ENCODE peak calls at places on chromosomes 7 and 10, in six cellular contexts. One of them, this sample, is unnamed.

GRCh38 chr7:22251284-22251683 is 105.7 kb downstream of the RAPGEF5 start:
- DNase-seq in activated naive CD4-positive, alpha-beta T cell: no peak
- DNase-seq in activated gamma-delta T cell: no peak
- DNase-seq in stimulated activated CD4-positive, alpha-beta T cell treated with anti-CD3 and anti-CD28 coated beads, Interleukin-15, amount 100 ng/mL, for 24 hours: no peak
- DNase-seq in colonic mucosa: no peak
- DNase-seq in effector memory CD8-positive, alpha-beta T cell: no peak
- DNase-seq in this sample: no peak

GRCh38 chr10:103703941-103704919 is 151.1 kb downstream of the SH3PXD2A start:
- DNase-seq in activated naive CD4-positive, alpha-beta T cell: no peak
- DNase-seq in activated gamma-delta T cell: no peak
- DNase-seq in stimulated activated CD4-positive, alpha-beta T cell treated with anti-CD3 and anti-CD28 coated beads, Interleukin-15, amount 100 ng/mL, for 24 hours: no peak
- DNase-seq in colonic mucosa: no peak
- DNase-seq in effector memory CD8-positive, alpha-beta T cell: no peak
- DNase-seq in this sample: no peak

GRCh38 chr10:130747359-130747758 is 564.2 kb downstream of the TCERG1L start:
- DNase-seq in activated naive CD4-positive, alpha-beta T cell: no peak
- DNase-seq in activated gamma-delta T cell: no peak
- DNase-seq in stimulated activated CD4-positive, alpha-beta T cell treated with anti-CD3 and anti-CD28 coated beads, Interleukin-15, amount 100 ng/mL, for 24 hours: no peak
- DNase-seq in colonic mucosa: no peak
- DNase-seq in effector memory CD8-positive, alpha-beta T cell: no peak
- DNase-seq in this sample: no peak

GRCh38 chr7:377069-378040 is 87.4 kb downstream of the FOXL3 start:
- DNase-seq in activated naive CD4-positive, alpha-beta T cell: no peak
- DNase-seq in activated gamma-delta T cell: no peak
- DNase-seq in stimulated activated CD4-positive, alpha-beta T cell treated with anti-CD3 and anti-CD28 coated beads, Interleukin-15, amount 100 ng/mL, for 24 hours: no peak
- DNase-seq in colonic mucosa: peak; percentile 16
- DNase-seq in effector memory CD8-positive, alpha-beta T cell: no peak
- DNase-seq in this sample: no peak

GRCh38 chr10:117186832-117187615 is 10.3 kb upstream of the KCNK18 start:
- DNase-seq in activated naive CD4-positive, alpha-beta T cell: no peak
- DNase-seq in activated gamma-delta T cell: no peak
- DNase-seq in stimulated activated CD4-positive, alpha-beta T cell treated with anti-CD3 and anti-CD28 coated beads, Interleukin-15, amount 100 ng/mL, for 24 hours: no peak
- DNase-seq in colonic mucosa: no peak
- DNase-seq in effector memory CD8-positive, alpha-beta T cell: no peak
- DNase-seq in this sample: no peak

GRCh38 chr7:44477063-44477830 is 13.2 kb downstream of the NUDCD3 start:
- DNase-seq in activated naive CD4-positive, alpha-beta T cell: no peak
- DNase-seq in activated gamma-delta T cell: no peak
- DNase-seq in stimulated activated CD4-positive, alpha-beta T cell treated with anti-CD3 and anti-CD28 coated beads, Interleukin-15, amount 100 ng/mL, for 24 hours: peak; percentile 62
- DNase-seq in colonic mucosa: peak; percentile 42
- DNase-seq in effector memory CD8-positive, alpha-beta T cell: peak; percentile 69
- DNase-seq in this sample: peak; percentile 83

GRCh38 chr7:149776305-149776704 is 2.9 kb upstream of the ZNF467 start:
- DNase-seq in activated naive CD4-positive, alpha-beta T cell: no peak
- DNase-seq in activated gamma-delta T cell: no peak
- DNase-seq in stimulated activated CD4-positive, alpha-beta T cell treated with anti-CD3 and anti-CD28 coated beads, Interleukin-15, amount 100 ng/mL, for 24 hours: no peak
- DNase-seq in colonic mucosa: peak; percentile 48
- DNase-seq in effector memory CD8-positive, alpha-beta T cell: no peak
- DNase-seq in this sample: no peak

GRCh38 chr10:73060738-73061635 is 35.7 kb downstream of the P4HA1 start:
- DNase-seq in activated naive CD4-positive, alpha-beta T cell: no peak
- DNase-seq in activated gamma-delta T cell: no peak
- DNase-seq in stimulated activated CD4-positive, alpha-beta T cell treated with anti-CD3 and anti-CD28 coated beads, Interleukin-15, amount 100 ng/mL, for 24 hours: no peak
- DNase-seq in colonic mucosa: no peak
- DNase-seq in effector memory CD8-positive, alpha-beta T cell: no peak
- DNase-seq in this sample: peak; percentile 47

GRCh38 chr7:590731-591551 is 71.3 kb upstream of the PDGFA start:
- DNase-seq in activated naive CD4-positive, alpha-beta T cell: no peak
- DNase-seq in activated gamma-delta T cell: no peak
- DNase-seq in stimulated activated CD4-positive, alpha-beta T cell treated with anti-CD3 and anti-CD28 coated beads, Interleukin-15, amount 100 ng/mL, for 24 hours: no peak
- DNase-seq in colonic mucosa: no peak
- DNase-seq in effector memory CD8-positive, alpha-beta T cell: no peak
- DNase-seq in this sample: no peak

GRCh38 chr7:159122276-159122675 is 22.4 kb downstream of the VIPR2 start:
- DNase-seq in activated naive CD4-positive, alpha-beta T cell: no peak
- DNase-seq in activated gamma-delta T cell: no peak
- DNase-seq in stimulated activated CD4-positive, alpha-beta T cell treated with anti-CD3 and anti-CD28 coated beads, Interleukin-15, amount 100 ng/mL, for 24 hours: no peak
- DNase-seq in colonic mucosa: no peak
- DNase-seq in effector memory CD8-positive, alpha-beta T cell: no peak
- DNase-seq in this sample: no peak

GRCh38 chr10:132828681-132829080 is 42.7 kb upstream of the NKX6-2 start:
- DNase-seq in activated naive CD4-positive, alpha-beta T cell: no peak
- DNase-seq in activated gamma-delta T cell: no peak
- DNase-seq in stimulated activated CD4-positive, alpha-beta T cell treated with anti-CD3 and anti-CD28 coated beads, Interleukin-15, amount 100 ng/mL, for 24 hours: no peak
- DNase-seq in colonic mucosa: no peak
- DNase-seq in effector memory CD8-positive, alpha-beta T cell: no peak
- DNase-seq in this sample: no peak

This sample was measured in A549.